ENCODE peak calls at places on chromosome 3, in six cellular contexts. X is left lung, Q is epithelial cell of esophagus, B is sigmoid colon, G is stomach, Y is suprapubic skin. S is an unnamed sample.

GRCh38 chr3:105614288-105615030 is 247.8 kb downstream of the ALCAM start:
- DNase-seq in X (no peak), Q (no peak), B (no peak), G (no peak), Y (no peak), S (no peak)

GRCh38 chr3:46489875-46490274 is 7.9 kb upstream of the RTP3 start:
- DNase-seq in X (no peak), Q (no peak), B (no peak), G (no peak), Y (no peak), S (no peak)

GRCh38 chr3:33218072-33218445 is 551 bp downstream of the SUSD5 start:
- DNase-seq in X (no peak), Q (no peak), B (no peak), G (no peak), Y (no peak), S (no peak)

GRCh38 chr3:192422998-192423349 is 304.4 kb downstream of the FGF12 start:
- DNase-seq in X (no peak), Q (no peak), B (no peak), G (no peak), Y (no peak), S (no peak)

GRCh38 chr3:156633335-156633734 is 41.1 kb upstream of the TIPARP start:
- DNase-seq in X (no peak), Q (no peak), B (no peak), G (no peak), Y (no peak), S (no peak)

GRCh38 chr3:128551872-128552271 is 58.9 kb upstream of the GATA2 start:
- DNase-seq in X (no peak), Q (no peak), B (no peak), G (peak), Y (no peak), S (no peak)

GRCh38 chr3:107962946-107963345 is 127.9 kb downstream of the CD47 start:
- DNase-seq in X (no peak), Q (peak), B (no peak), G (no peak), Y (no peak), S (no peak)

GRCh38 chr3:107664614-107665013 is 141.9 kb downstream of the BBX start:
- DNase-seq in X (no peak), Q (no peak), B (no peak), G (no peak), Y (no peak), S (no peak)

GRCh38 chr3:120506828-120507774 is 56.3 kb upstream of the FSTL1 start:
- DNase-seq in X (no peak), Q (peak), B (peak), G (no peak), Y (no peak), S (no peak)
- TF ChIP-seq CTCF in X (peak), Q (peak), B (peak), G (no peak), Y (peak), S (peak)

GRCh38 chr3:73056365-73057150 is 4.9 kb upstream of the EBLN2 start:
- DNase-seq in X (no peak), Q (peak), B (no peak), G (no peak), Y (no peak), S (no peak)
- TF ChIP-seq CTCF in X (no peak), Q (peak), B (peak), G (no peak), Y (peak), S (peak)

GRCh38 chr3:115081444-115081843 is 65.6 kb downstream of the ZBTB20 start:
- DNase-seq in X (no peak), Q (no peak), B (no peak), G (no peak), Y (no peak), S (no peak)
- TF ChIP-seq CTCF in X (no peak), Q (no peak), B (no peak), G (no peak), Y (no peak), S (no peak)

GRCh38 chr3:73437828-73438227 is 186.9 kb downstream of the PDZRN3 start:
- DNase-seq in X (no peak), Q (no peak), B (no peak), G (no peak), Y (no peak), S (no peak)
- TF ChIP-seq CTCF in X (no peak), Q (no peak), B (no peak), G (no peak), Y (no peak), S (no peak)

GRCh38 chr3:109187390-109187789 is 50.9 kb downstream of the C3orf85 start:
- DNase-seq in X (no peak), Q (no peak), B (no peak), G (no peak), Y (no peak), S (no peak)

GRCh38 chr3:109184726-109185125 is 48.2 kb downstream of the C3orf85 start:
- DNase-seq in X (no peak), Q (peak), B (no peak), G (no peak), Y (no peak), S (no peak)

GRCh38 chr3:109191431-109191830 is 54.9 kb downstream of the C3orf85 start:
- DNase-seq in X (no peak), Q (no peak), B (no peak), G (no peak), Y (no peak), S (no peak)

DNA sequence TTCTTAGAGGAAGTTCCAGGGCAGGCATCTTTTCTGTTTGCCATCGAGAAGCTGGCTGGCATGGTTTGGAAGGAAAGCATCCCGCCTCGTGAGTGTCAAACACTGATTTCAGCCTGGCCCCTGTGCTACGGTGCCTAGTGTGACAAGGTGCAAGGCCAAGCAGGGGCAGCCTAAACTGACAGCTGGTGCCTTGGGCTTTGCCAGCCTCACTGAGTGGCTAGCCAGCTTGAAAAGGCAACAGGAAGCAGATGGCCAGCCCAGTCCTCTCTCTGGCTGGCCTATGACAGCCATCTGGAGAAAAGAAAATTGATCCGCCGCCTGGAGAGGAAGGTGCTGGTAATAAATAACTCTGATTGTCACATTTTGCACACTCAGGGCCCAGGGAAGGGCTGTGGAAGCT is 52.2 kb downstream of the C3orf85 start:
- DNase-seq in X (no peak), Q (no peak), B (no peak), G (no peak), Y (no peak), S (no peak)
- TF ChIP-seq CTCF in X (no peak), Q (no peak), B (no peak), G (no peak), Y (no peak), S (no peak)

DNA sequence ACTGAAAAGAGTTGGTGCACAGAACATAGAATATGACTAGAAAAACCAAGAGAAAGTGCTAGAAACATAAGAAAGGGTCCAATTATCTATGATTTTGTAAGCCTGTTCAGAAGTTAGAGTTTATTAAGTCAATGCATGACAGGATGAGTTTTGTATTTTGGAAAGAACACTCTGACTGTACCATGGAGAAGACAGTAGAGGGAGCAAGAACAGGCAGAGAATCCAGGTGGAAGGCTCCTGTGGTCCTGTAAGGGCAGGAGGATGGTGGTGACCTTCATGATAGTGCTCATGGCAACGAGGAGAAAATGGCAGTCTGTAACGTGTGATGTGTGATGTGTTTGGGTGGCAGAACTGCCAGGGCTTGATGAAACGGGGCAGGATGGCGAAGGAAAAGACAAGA is 249.1 kb downstream of the CTNNB1 start:
- DNase-seq in X (no peak), Q (peak), B (no peak), G (no peak), Y (no peak), S (no peak)
- TF ChIP-seq CTCF in X (no peak), Q (peak), B (no peak), G (no peak), Y (no peak), S (no peak)

DNA sequence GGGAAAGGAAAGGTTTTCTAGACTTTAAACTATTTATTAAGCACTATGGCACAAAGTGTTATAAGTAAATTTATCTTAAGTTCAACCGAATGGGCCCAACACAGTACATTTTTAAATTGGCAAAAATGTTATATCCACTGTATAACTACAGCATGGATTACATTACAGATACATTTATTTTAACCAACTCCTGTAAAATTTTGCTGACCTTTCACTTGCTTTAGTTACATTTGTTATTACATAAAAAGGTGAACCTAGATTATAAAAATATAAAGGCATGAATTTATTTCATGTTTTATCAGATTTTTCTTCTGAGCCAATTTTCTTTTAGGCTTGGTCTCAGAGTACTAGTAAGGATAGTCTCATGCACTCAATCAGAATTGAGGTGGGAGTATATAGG is 221.9 kb upstream of the GBE1 start:
- DNase-seq in X (no peak), Q (no peak), B (no peak), G (no peak), Y (no peak), S (no peak)
- TF ChIP-seq CTCF in X (no peak), Q (no peak), B (no peak), G (no peak), Y (no peak), S (no peak)

GRCh38 chr3:163043074-163043473 is 1546.5 kb downstream of the OTOL1 start:
- DNase-seq in X (no peak), Q (peak), B (no peak), G (no peak), Y (no peak), S (no peak)
- TF ChIP-seq CTCF in X (no peak), Q (peak), B (no peak), G (no peak), Y (no peak), S (no peak)

GRCh38 chr3:59121346-59122144 is 71.7 kb upstream of the CFAP20DC start:
- DNase-seq in X (no peak), Q (no peak), B (no peak), G (no peak), Y (no peak), S (no peak)
- TF ChIP-seq CTCF in X (no peak), Q (no peak), B (no peak), G (no peak), Y (no peak), S (no peak)

S was measured in CD14-positive monocyte.